ENCODE peak calls at places on chromosomes 2 and 18, in six cellular contexts. U is colonic mucosa; E is D341Med; K is stimulated activated CD4-positive, alpha-beta T cell treated with anti-CD3 and anti-CD28 coated beads, Interleukin-12 subunit alpha, Interleukin-12 subunit beta, amount 100 ng/mL, for 4 hours; P is Peyer's patch; O is left ventricle myocardium inferior. N is an unnamed sample.

GRCh38 chr2:234595829-234596228 is 98.9 kb upstream of the ARL4C start:
- DNase-seq in U (no peak), E (no peak), P (no peak), K (no peak), O (no peak), N (no peak)

GRCh38 chr2:191597186-191597751 is 80.7 kb upstream of the NABP1 start:
- DNase-seq in U (no peak), E (no peak), O (no peak), K (no peak), P (no peak), N (no peak)

GRCh38 chr2:24875272-24875671 is 44.8 kb downstream of the ADCY3 start:
- DNase-seq in P (no peak), K (no peak), U (no peak), E (no peak), O (no peak), N (peak; percentile 71)

GRCh38 chr2:121078869-121079268 is 206.1 kb downstream of the TFCP2L1 start:
- DNase-seq in E (no peak), O (no peak), P (no peak), K (no peak), U (no peak), N (no peak)

GRCh38 chr18:48934708-48935432 is 15.9 kb downstream of the SMAD7 start:
- DNase-seq in P (peak; percentile 53), K (no peak), U (no peak), O (peak; percentile 84), E (no peak), N (peak; percentile 79)

GRCh38 chr2:36594849-36595248 is 3.1 kb downstream of the FEZ2 start:
- DNase-seq in E (no peak), P (no peak), O (no peak), U (peak; percentile 66), K (no peak), N (no peak)

GRCh38 chr2:219662566-219662965 is 35.1 kb downstream of the SLC4A3 start:
- DNase-seq in P (no peak), K (no peak), E (no peak), O (no peak), U (no peak), N (no peak)

GRCh38 chr2:28956415-28956826 is 24.7 kb upstream of the TOGARAM2 start:
- DNase-seq in E (no peak), O (no peak), P (no peak), K (no peak), U (no peak), N (no peak)

GRCh38 chr2:101076581-101076980 is 74.5 kb downstream of the RPL31 start:
- DNase-seq in O (no peak), P (no peak), K (no peak), U (no peak), E (no peak), N (no peak)

GRCh38 chr2:40361478-40361877 is 90.4 kb downstream of the SLC8A1 start:
- DNase-seq in E (no peak), P (no peak), O (no peak), U (no peak), K (no peak), N (no peak)

GRCh38 chr2:160225722-160226121 is 25.6 kb upstream of the ITGB6 start:
- DNase-seq in P (no peak), U (no peak), K (no peak), O (no peak), E (no peak), N (no peak)

GRCh38 chr18:12639990-12640880 is 17.7 kb downstream of the SPIRE1 start:
- DNase-seq in K (no peak), E (no peak), P (no peak), U (no peak), O (no peak), N (no peak)

GRCh38 chr2:29747786-29748470 is 173.5 kb downstream of the ALK start:
- DNase-seq in K (no peak), U (no peak), E (peak; percentile 55), P (no peak), O (no peak), N (no peak)

GRCh38 chr2:173874899-173875247 is 90.3 kb downstream of the SP3 start:
- DNase-seq in O (no peak), K (no peak), P (peak; percentile 69), E (no peak), U (no peak), N (no peak)

GRCh38 chr2:11071207-11071606 is 84.1 kb upstream of the SLC66A3 start:
- DNase-seq in O (no peak), E (no peak), P (no peak), K (no peak), U (peak; percentile 52), N (peak; percentile 45)

GRCh38 chr2:174952607-174953006 is 52.6 kb downstream of the CHN1 start:
- DNase-seq in K (no peak), E (no peak), P (no peak), O (no peak), U (no peak), N (no peak)

GRCh38 chr2:25274868-25275574 is 66.7 kb downstream of the DNMT3A start:
- DNase-seq in K (peak; percentile 55), P (peak; percentile 63), O (peak; percentile 53), U (peak; percentile 37), E (no peak), N (no peak)

GRCh38 chr2:135676031-135676430 is 65.6 kb upstream of the UBXN4 start:
- DNase-seq in U (no peak), E (no peak), O (no peak), K (no peak), P (no peak), N (no peak)

GRCh38 chr2:190990132-190990531 is 23.8 kb downstream of the STAT1 start:
- DNase-seq in K (no peak), U (no peak), E (no peak), P (no peak), O (no peak), N (no peak)

GRCh38 chr2:624096-624495 is 53.1 kb downstream of the TMEM18 start:
- DNase-seq in E (no peak), K (no peak), U (no peak), P (no peak), O (no peak), N (peak; percentile 67)

GRCh38 chr2:117321816-117322215 is 492.7 kb upstream of the DDX18 start:
- DNase-seq in U (no peak), E (no peak), P (no peak), K (no peak), O (no peak), N (no peak)

GRCh38 chr2:109213646-109214417 is 84.8 kb downstream of the SH3RF3 start:
- DNase-seq in U (no peak), O (no peak), P (peak; percentile 49), E (no peak), K (peak; percentile 24), N (no peak)

GRCh38 chr2:208208335-208209085 is 18.7 kb upstream of the C2orf80 start:
- DNase-seq in U (no peak), E (no peak), O (no peak), K (no peak), P (no peak), N (no peak)

GRCh38 chr2:7029291-7030059 is 112.3 kb downstream of the RNF144A start:
- DNase-seq in P (no peak), O (no peak), K (no peak), E (no peak), U (no peak), N (no peak)

GRCh38 chr2:196186266-196186980 is 15.0 kb upstream of the STK17B start:
- DNase-seq in U (no peak), K (no peak), O (no peak), E (no peak), P (no peak), N (no peak)

GRCh38 chr2:97870396-97870843 is 125.3 kb downstream of the TMEM131 start:
- DNase-seq in E (no peak), K (no peak), O (no peak), U (no peak), P (peak; percentile 43), N (no peak)

GRCh38 chr2:77513191-77513590 is 9.0 kb downstream of the LRRTM4 start:
- DNase-seq in E (no peak), K (no peak), U (no peak), O (no peak), P (no peak), N (no peak)

GRCh38 chr2:149972039-149972438 is 384.5 kb upstream of the MMADHC start:
- DNase-seq in U (no peak), K (no peak), P (no peak), E (peak; percentile 80), O (no peak), N (no peak)

GRCh38 chr18:48994044-48994651 is 43.4 kb upstream of the SMAD7 start:
- DNase-seq in K (no peak), E (no peak), U (no peak), O (no peak), P (no peak), N (no peak)

GRCh38 chr2:18435425-18436037 is 124.9 kb downstream of the RDH14 start:
- DNase-seq in O (no peak), E (no peak), U (peak; percentile 42), P (no peak), K (no peak), N (no peak)

GRCh38 chr2:19048593-19049264 is 309.7 kb downstream of the OSR1 start:
- DNase-seq in K (no peak), P (no peak), U (peak; percentile 76), E (no peak), O (peak; percentile 29), N (no peak)

GRCh38 chr2:19846030-19846429 is 55.8 kb downstream of the TTC32 start:
- DNase-seq in E (no peak), K (no peak), P (no peak), O (no peak), U (peak; percentile 21), N (peak; percentile 53)

GRCh38 chr2:29811378-29811777 is 110.0 kb downstream of the ALK start:
- DNase-seq in U (no peak), K (no peak), E (no peak), O (no peak), P (no peak), N (no peak)

GRCh38 chr2:38148501-38148900 is 72.5 kb upstream of the CYP1B1 start:
- DNase-seq in P (no peak), E (no peak), U (no peak), K (no peak), O (no peak), N (no peak)

GRCh38 chr2:95344656-95345055 is 47.5 kb downstream of the KCNIP3 start:
- DNase-seq in E (no peak), O (no peak), K (no peak), U (no peak), P (no peak), N (no peak)

GRCh38 chr2:83364264-83364663 is 1094.8 kb downstream of the SUCLG1 start:
- DNase-seq in O (no peak), U (no peak), E (no peak), P (no peak), K (no peak), N (no peak)

GRCh38 chr2:26521054-26521912 is 43.4 kb upstream of the OTOF start:
- DNase-seq in O (no peak), P (no peak), E (peak; percentile 77), U (no peak), K (no peak), N (no peak)

GRCh38 chr2:186683341-186683740 is 10.5 kb upstream of the FAM171B start:
- DNase-seq in E (no peak), K (no peak), U (no peak), O (no peak), P (no peak), N (no peak)

GRCh38 chr2:172000696-172001361 is 1.1 kb downstream of the METAP1D start:
- DNase-seq in E (no peak), O (no peak), P (no peak), K (no peak), U (no peak), N (no peak)

N was measured in coronary artery.